ENCODE peak calls at places on chromosomes 5 and 9, in nine cellular contexts. B, F, X, Z, I, M, P, O and A are unnamed samples. For H3K9me3, the result is how much of the 10 kb centered on the place peaks cover.

GRCh38 chr5:123448743-123449142 is 25.5 kb upstream of the CEP120 start:
- DNase-seq in B (no peak), F (no peak), X (no peak), Z (no peak), I (no peak), M (no peak), P (no peak), O (no peak), A (no peak)

GRCh38 chr9:92187989-92188714 is 72.9 kb upstream of the SPTLC1 start:
- DNase-seq in B (no peak), F (no peak), X (no peak), Z (no peak), I (no peak), M (no peak), P (no peak), O (no peak), A (no peak)

GRCh38 chr9:84322830-84323229 is 17.7 kb downstream of the SLC28A3 start:
- DNase-seq in B (no peak), F (no peak), X (no peak), Z (no peak), I (no peak), M (no peak), P (no peak), O (no peak), A (no peak)

GRCh38 chr5:62486672-62487071 is 74.1 kb downstream of the IPO11 start:
- DNase-seq in B (no peak), F (no peak), X (no peak), Z (peak), I (no peak), M (no peak), P (no peak), O (no peak), A (no peak)

GRCh38 chr5:134610715-134611114 is 21.9 kb downstream of the SAR1B start:
- DNase-seq in B (no peak), F (no peak), X (no peak), Z (no peak), I (no peak), M (no peak), P (no peak), O (no peak), A (no peak)

GRCh38 chr9:130149654-130150286 is 22.4 kb upstream of the NCS1 start:
- DNase-seq in B (no peak), F (no peak), X (no peak), Z (no peak), I (no peak), M (no peak), P (no peak), O (no peak), A (no peak)

GRCh38 chr5:97118623-97119022 is 23.8 kb downstream of the LIX1 start:
- DNase-seq in B (no peak), F (no peak), X (no peak), Z (no peak), I (no peak), M (no peak), P (no peak), O (no peak), A (no peak)

GRCh38 chr9:37200572-37201005 is 80.2 kb downstream of the ZCCHC7 start:
- DNase-seq in B (no peak), F (no peak), X (no peak), Z (no peak), I (no peak), M (no peak), P (no peak), O (no peak), A (no peak)

GRCh38 chr5:138890686-138891085 is 15.6 kb upstream of the LRRTM2 start:
- DNase-seq in B (no peak), F (no peak), X (no peak), Z (no peak), I (no peak), M (no peak), P (no peak), O (no peak), A (no peak)

GRCh38 chr5:57824047-57824446 is 341.4 kb upstream of the ACTBL2 start:
- DNase-seq in B (no peak), F (no peak), X (no peak), Z (no peak), I (no peak), M (no peak), P (no peak), O (no peak), A (no peak)

DNA sequence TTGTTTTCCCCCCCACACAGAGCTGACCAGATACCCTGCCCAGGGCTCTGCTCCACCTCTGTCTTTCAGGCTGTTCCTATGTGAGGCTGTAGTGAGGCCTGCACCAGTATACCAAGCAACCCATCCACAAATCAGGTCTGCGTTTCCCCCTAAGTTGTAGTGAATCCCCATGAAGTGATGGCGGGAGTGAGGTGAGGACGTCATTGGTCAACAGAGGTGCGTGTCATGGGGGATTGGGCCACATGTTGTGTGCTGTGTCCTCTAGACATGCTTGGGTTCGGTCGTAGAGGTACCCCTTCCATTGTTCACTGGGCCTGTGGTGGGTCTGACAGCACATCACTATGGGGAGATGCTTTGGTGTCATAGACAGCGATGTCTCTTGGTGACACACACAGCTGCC is 184.6 kb downstream of the CACNA1B start:
- DNase-seq in B (no peak), F (no peak), X (no peak), Z (no peak), I (no peak), M (peak), P (no peak), O (peak), A (no peak)
- H3K9me3 ChIP-seq in B (under half), F (under half), X (under half), Z (under half), I (under half), M (under half), P (under half), O (under half), A (under half)

GRCh38 chr5:141303756-141304155 is at the start of gene SLC25A2:
- DNase-seq in B (no peak), F (no peak), X (no peak), Z (no peak), I (no peak), M (peak), P (no peak), O (no peak), A (no peak)

GRCh38 chr5:141306630-141307029 is 2.8 kb upstream of the SLC25A2 start:
- DNase-seq in B (no peak), F (no peak), X (no peak), Z (no peak), I (no peak), M (no peak), P (no peak), O (no peak), A (no peak)
- H3K9me3 ChIP-seq in B (under half), F (under half), X (under half), Z (under half), I (under half), M (under half), P (under half), O (under half), A (under half)

GRCh38 chr5:150376799-150377771 is 19.6 kb downstream of the TCOF1 start:
- DNase-seq in B (no peak), F (no peak), X (no peak), Z (no peak), I (no peak), M (no peak), P (no peak), O (no peak), A (no peak)
- H3K9me3 ChIP-seq in B (under half), F (under half), X (under half), Z (under half), I (under half), M (under half), P (under half), O (under half), A (under half)

GRCh38 chr9:5712651-5713360 is 83.9 kb downstream of the RIC1 start:
- DNase-seq in B (no peak), F (no peak), X (no peak), Z (no peak), I (no peak), M (no peak), P (no peak), O (no peak), A (no peak)

DNA sequence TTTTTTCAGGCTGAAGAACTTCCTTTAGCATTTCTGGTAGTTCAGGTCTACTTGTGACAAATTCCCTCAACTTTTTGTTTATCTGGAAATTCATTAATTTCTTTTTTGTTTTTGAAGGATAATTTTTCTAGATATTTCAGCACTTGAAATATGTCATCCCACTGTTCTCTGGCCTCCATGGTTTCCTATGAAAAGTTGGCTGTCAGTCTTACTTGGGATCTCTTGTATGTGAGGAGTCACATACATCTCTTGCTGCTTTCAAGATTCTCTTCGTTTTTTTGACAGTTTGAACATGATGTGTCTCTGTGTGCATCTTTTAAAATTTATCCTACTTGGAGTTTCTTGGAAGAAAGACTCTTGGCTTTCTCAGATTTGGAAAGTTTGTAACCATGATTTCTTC is 79.5 kb downstream of the RIC1 start:
- DNase-seq in B (no peak), F (no peak), X (no peak), Z (no peak), I (no peak), M (no peak), P (no peak), O (no peak), A (no peak)
- H3K9me3 ChIP-seq in B (under half), F (under half), X (under half), Z (under half), I (under half), M (under half), P (under half), O (under half), A (under half)

GRCh38 chr5:151151263-151151660 is 6.3 kb downstream of the ANXA6 start:
- DNase-seq in B (no peak), F (no peak), X (no peak), Z (no peak), I (no peak), M (no peak), P (no peak), O (no peak), A (no peak)

GRCh38 chr5:151153300-151153699 is 4.3 kb downstream of the ANXA6 start:
- DNase-seq in B (no peak), F (no peak), X (no peak), Z (no peak), I (no peak), M (no peak), P (no peak), O (no peak), A (no peak)

GRCh38 chr5:151153766-151154272 is 3.8 kb downstream of the ANXA6 start:
- DNase-seq in B (no peak), F (no peak), X (no peak), Z (no peak), I (no peak), M (no peak), P (no peak), O (no peak), A (no peak)

GRCh38 chr5:151150484-151151262 is 6.9 kb downstream of the ANXA6 start:
- DNase-seq in B (no peak), F (no peak), X (no peak), Z (peak), I (peak), M (no peak), P (no peak), O (no peak), A (peak)

GRCh38 chr5:151151793-151152192 is 5.8 kb downstream of the ANXA6 start:
- DNase-seq in B (no peak), F (peak), X (no peak), Z (no peak), I (no peak), M (no peak), P (no peak), O (no peak), A (no peak)
- H3K9me3 ChIP-seq in B (under half), F (under half), X (under half), Z (under half), I (under half), M (under half), P (under half), O (under half), A (under half)

GRCh38 chr5:179051784-179052183 is 8.4 kb upstream of the ZNF354C start:
- DNase-seq in B (no peak), F (no peak), X (no peak), Z (no peak), I (no peak), M (no peak), P (no peak), O (no peak), A (no peak)

GRCh38 chr5:179054036-179054785 is 6.0 kb upstream of the ZNF354C start:
- DNase-seq in B (no peak), F (no peak), X (no peak), Z (no peak), I (no peak), M (no peak), P (no peak), O (no peak), A (no peak)

GRCh38 chr5:179060116-179061008 is at the start of gene ZNF354C:
- DNase-seq in B (peak), F (peak), X (peak), Z (peak), I (peak), M (peak), P (peak), O (peak), A (peak)

GRCh38 chr5:179054876-179055275 is 5.3 kb upstream of the ZNF354C start:
- DNase-seq in B (no peak), F (no peak), X (no peak), Z (no peak), I (no peak), M (no peak), P (no peak), O (no peak), A (no peak)

DNA sequence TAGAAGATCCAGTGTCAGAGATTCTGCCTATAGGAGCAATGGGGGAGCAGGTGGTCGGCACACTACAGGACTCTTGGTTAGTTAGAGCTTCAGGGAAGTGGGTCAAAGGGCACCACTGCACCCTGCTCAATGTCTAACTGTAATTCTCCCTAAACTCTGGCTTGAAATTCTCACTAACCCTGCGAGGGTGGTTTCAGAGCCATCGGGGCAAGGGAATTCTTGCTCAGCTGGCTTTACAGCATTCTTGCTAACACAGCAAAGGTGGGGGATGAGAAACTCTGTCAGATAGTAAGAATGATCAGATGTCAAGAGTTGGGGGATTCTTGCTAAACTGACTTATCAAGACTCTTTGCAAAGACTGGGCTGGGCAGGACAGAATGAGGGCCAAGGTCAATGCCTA is 4.7 kb upstream of the ZNF354C start:
- DNase-seq in B (no peak), F (no peak), X (no peak), Z (no peak), I (no peak), M (no peak), P (no peak), O (no peak), A (no peak)
- H3K9me3 ChIP-seq in B (under half), F (under half), X (under half), Z (under half), I (under half), M (under half), P (under half), O (under half), A (under half)

GRCh38 chr5:166428264-166428663 is 1863.2 kb upstream of the WWC1 start:
- DNase-seq in B (no peak), F (no peak), X (peak), Z (no peak), I (no peak), M (no peak), P (no peak), O (no peak), A (no peak)
- H3K9me3 ChIP-seq in B (under half), F (under half), X (under half), Z (under half), I (under half), M (under half), P (under half), O (under half), A (under half)

GRCh38 chr9:22229069-22229468 is 217.6 kb upstream of the DMRTA1 start:
- DNase-seq in B (no peak), F (no peak), X (no peak), Z (no peak), I (no peak), M (peak), P (no peak), O (no peak), A (no peak)
- H3K9me3 ChIP-seq in B (under half), F (under half), X (under half), Z (under half), I (under half), M (under half), P (under half), O (under half), A (under half)

DNA sequence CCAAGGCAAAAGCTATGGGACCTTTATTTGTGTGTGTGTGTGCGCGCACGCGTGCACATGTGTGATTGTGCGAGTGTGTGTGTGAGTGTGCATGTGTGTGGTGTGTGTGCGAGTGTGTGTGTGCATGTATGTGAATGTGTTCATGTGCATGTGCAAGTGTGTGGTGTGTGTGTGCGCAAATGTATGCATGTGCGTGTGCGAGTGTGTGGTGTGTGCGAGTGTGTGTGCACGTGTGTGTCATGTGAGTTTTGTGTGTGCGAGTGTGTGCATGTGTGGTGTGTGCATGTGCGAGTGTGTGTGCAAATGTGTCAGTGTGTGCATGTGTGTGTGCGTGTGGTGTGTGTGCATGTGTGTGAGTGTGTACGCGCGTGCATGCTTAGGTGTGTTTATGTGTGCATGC is 11.1 kb upstream of the GLT6D1 start:
- DNase-seq in B (no peak), F (no peak), X (no peak), Z (no peak), I (no peak), M (no peak), P (no peak), O (no peak), A (no peak)
- H3K9me3 ChIP-seq in B (under half), F (under half), X (under half), Z (under half), I (under half), M (under half), P (under half), O (under half), A (under half)